ENCODE peak calls at places on chromosomes 11 and 22, in four cellular contexts. Y, T, S and U are unnamed samples.
A peak's percentile ranks its signal among the peaks of the same experiment; 100 is the strongest.

GRCh38 chr22:16917144-16918003 is 90.6 kb downstream of the GAB4 start:
- DNase-seq in Y (peak; percentile 12), T (peak; percentile 78), S (peak; percentile 57), U (no peak)

GRCh38 chr11:126339866-126340434 is 15.5 kb upstream of the ST3GAL4 start:
- DNase-seq in Y (no peak), T (no peak), S (no peak), U (no peak)

GRCh38 chr11:29184939-29185890 is 831.6 kb downstream of the KCNA4 start:
- DNase-seq in Y (no peak), T (no peak), S (no peak), U (no peak)

GRCh38 chr11:121426476-121427454 is 25.3 kb upstream of the SORL1 start:
- DNase-seq in Y (no peak), T (peak; percentile 42), S (no peak), U (no peak)

GRCh38 chr22:42691440-42691839 is 29.2 kb downstream of the A4GALT start:
- DNase-seq in Y (no peak), T (no peak), S (no peak), U (no peak)

GRCh38 chr22:33341611-33342010 is 283.4 kb upstream of the SYN3 start:
- DNase-seq in Y (no peak), T (no peak), S (no peak), U (no peak)

GRCh38 chr22:30422481-30423295 is 2.9 kb upstream of the MTFP1 start:
- DNase-seq in Y (no peak), T (peak; percentile 40), S (peak; percentile 81), U (peak; percentile 60)

GRCh38 chr11:66050581-66051231 is 1.5 kb upstream of the SF3B2 start:
- DNase-seq in Y (no peak), T (no peak), S (no peak), U (peak; percentile 49)

GRCh38 chr11:125871391-125872137 is 15.9 kb upstream of the HYLS1 start:
- DNase-seq in Y (no peak), T (peak; percentile 54), S (peak; percentile 57), U (peak; percentile 87)

GRCh38 chr11:112589132-112589531 is 328.5 kb upstream of the PLET1 start:
- DNase-seq in Y (no peak), T (no peak), S (no peak), U (no peak)

GRCh38 chr11:13297917-13298356 is 20.3 kb downstream of the BMAL1 start:
- DNase-seq in Y (no peak), T (no peak), S (peak; percentile 30), U (no peak)

GRCh38 chr22:36922097-36922608 is 8.7 kb downstream of the CSF2RB start:
- DNase-seq in Y (no peak), T (no peak), S (no peak), U (no peak)

GRCh38 chr11:120339394-120339890 is 3.2 kb downstream of the ARHGEF12 start:
- DNase-seq in Y (no peak), T (peak; percentile 90), S (peak; percentile 40), U (no peak)

GRCh38 chr11:124876818-124877630 is 11.8 kb downstream of the ROBO3 start:
- DNase-seq in Y (no peak), T (no peak), S (no peak), U (no peak)

DNA sequence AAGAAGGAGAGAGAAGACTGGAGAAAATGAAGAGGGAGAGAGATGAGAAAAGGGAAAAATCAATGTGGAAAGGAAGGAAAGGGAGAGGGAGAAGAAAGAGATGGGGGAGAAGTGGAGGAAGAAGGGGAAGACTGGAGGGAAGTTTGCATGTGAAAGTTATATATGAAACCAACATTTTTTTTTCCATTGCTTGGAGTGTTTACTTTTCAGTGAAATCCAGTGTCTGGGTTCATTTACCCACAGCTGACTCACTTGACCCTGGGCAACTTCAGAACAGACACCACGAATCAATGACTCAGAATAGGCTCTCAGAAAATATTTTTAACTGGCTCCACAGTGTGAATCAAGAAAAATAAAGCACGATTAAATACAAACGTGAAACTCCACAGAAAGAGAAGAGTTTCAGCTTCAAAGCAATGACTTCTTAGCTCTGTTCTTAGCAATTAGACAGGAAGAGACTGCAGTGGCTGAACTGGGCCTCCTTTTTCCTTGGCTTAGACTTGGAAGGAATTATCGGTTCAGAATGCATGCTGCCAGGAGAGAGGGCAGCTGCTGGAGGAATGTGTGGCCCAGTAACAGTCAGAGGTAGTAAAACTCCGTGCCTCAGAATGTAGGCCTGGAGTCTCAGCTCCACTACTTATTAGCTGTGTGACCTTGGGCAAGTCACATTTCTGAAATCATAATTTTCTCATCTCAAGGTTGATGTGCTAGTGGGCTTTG is 237.5 kb downstream of the MIAT start:
- DNase-seq in Y (no peak), T (no peak), S (peak; percentile 37), U (no peak)
- TF ChIP-seq TAF1 in Y (no peak), T (no peak), S (no peak), U (no peak)

DNA sequence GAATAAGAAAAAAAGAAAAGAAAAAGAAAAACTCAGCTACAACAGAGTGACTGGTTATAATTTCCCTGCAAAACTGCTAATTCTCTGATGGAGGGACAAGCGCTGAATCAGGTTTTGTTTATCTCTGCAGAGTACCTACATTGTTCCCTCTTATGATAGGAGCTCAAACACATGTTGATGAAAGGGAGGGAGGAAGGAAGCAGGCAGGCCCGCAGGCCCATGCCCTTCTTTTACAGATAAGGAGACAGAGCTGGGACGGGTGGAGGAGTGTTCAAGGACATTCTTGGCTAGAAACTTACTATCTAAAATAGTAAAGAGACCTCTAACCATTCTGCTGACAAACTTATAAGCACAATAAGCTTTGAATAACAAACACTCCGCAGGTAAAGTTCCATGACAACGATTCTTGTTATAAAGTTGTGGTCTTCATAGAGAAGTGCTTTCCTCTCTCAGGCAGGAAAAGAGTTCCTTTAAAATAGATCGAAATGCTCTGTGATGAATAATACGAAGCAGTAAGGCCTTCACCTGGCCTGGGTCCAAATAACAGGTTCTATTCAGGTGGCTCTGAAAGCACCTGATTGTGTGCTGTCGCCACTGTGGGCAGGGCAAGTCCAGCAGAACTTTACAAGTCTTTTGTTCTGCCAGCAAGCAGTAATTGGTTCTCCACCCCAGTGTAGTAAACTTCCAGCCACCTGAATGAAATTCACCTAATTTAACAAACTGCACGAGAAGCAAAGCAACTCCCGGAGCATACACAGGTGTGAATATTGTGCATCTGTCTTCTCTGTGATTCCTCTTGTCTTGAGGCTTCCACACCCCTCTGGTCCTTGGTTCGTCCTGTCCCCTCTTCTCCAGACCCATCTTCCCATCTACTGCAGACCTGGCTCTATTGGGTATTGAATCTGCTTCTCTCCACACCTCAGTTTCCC is 15.3 kb upstream of the MICAL2 start:
- DNase-seq in Y (no peak), T (peak; percentile 80), S (no peak), U (no peak)
- TF ChIP-seq ZNF274 in Y (no peak), T (no peak), S (no peak), U (no peak)

DNA sequence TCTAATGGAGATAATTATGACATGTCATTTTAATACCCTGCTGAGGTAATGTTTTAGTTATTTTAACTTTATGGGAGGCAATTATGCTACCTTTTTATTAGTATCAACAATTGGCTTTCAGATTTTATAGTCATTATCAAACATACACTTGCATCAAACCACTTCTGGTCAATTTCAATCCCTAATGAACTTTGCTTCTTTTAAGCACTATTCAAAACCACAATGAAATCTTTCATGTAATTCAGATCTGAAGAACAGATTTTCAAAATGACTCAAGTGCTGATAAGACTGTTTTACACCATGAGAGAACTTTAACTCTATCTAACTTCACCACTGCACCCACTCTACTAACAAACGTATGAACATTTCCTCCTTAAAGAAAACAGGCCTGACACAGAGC is 25.9 kb upstream of the CCDC34 start:
- DNase-seq in Y (no peak), T (no peak), S (no peak), U (no peak)
- TF ChIP-seq TAF1 in Y (no peak), T (no peak), S (no peak), U (no peak)

GRCh38 chr11:16827139-16827538 is 88.7 kb downstream of the C11orf58 start:
- DNase-seq in Y (no peak), T (no peak), S (no peak), U (no peak)
- TF ChIP-seq ZNF274 in Y (no peak), T (no peak), S (no peak), U (no peak)

DNA sequence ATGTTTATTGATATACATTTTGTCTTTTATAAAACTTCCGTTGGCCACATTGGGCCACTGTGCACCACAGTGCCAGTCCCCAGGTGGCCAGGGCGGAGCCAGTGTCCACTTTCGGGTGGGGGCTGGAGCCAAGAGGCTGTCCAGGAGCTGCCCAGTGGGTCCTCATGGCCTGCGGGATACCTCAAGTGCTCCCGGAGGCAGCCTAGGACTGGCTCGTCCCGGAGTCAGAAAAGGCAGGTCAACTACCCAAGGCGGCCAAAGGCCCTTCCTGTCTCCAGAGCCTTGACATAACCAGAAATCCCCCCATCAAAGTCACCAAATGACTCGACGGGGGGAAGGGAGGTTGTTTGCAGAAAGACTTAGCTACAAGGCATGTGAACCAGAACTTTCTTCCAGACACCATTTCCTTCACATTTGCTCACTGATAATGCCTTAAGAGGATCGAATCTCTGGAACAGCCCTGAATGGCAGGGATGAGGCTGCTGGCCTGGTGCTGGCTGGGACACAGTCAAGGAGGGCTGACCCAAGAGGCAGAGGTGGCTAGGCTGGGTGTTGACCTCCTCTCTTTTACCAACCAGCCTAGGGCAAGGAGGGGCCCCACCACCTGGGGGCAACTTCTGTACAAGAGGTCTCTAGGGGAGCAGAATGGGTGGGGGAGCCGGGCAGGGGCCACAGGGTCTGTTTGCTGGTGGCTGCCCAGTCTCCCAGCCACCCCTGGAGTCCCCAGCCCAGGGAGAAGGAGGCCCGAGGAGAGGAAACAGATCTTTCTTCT is 8.4 kb downstream of the MRGPRF start:
- DNase-seq in Y (no peak), T (no peak), S (no peak), U (no peak)
- TF ChIP-seq TAF1 in Y (no peak), T (no peak), S (no peak), U (no peak)

GRCh38 chr11:134040386-134041297 is 28.2 kb upstream of the JAM3 start:
- DNase-seq in Y (no peak), T (no peak), S (no peak), U (no peak)

GRCh38 chr11:134041349-134041748 is 27.5 kb upstream of the JAM3 start:
- DNase-seq in Y (no peak), T (no peak), S (no peak), U (no peak)

GRCh38 chr11:134039726-134040385 is 29.0 kb upstream of the JAM3 start:
- DNase-seq in Y (no peak), T (no peak), S (no peak), U (no peak)

GRCh38 chr11:134037093-134037908 is 31.6 kb upstream of the JAM3 start:
- DNase-seq in Y (peak; percentile 7), T (peak; percentile 25), S (no peak), U (peak; percentile 83)

GRCh38 chr11:134038897-134039470 is 29.9 kb upstream of the JAM3 start:
- DNase-seq in Y (no peak), T (no peak), S (no peak), U (no peak)
- TF ChIP-seq ZNF274 in Y (no peak), T (no peak), S (no peak), U (no peak)